ENCODE peak calls at places on chromosome 15, in six cellular contexts. One of them, this sample, is unnamed.

GRCh38 chr15:39154136-39154770 is 426.6 kb upstream of the THBS1 start:
- DNase-seq in left cardiac atrium: no peak
- DNase-seq in Right ventricle myocardium superior: no peak
- DNase-seq in ELF-1: no peak
- DNase-seq in NCI-H1105 treated with DMSO at 0.1 percent for 48 hours: no peak
- DNase-seq in PC-3: peak
- DNase-seq in this sample: no peak

GRCh38 chr15:74173545-74174215 is at the start of gene ISLR:
- DNase-seq in left cardiac atrium: no peak
- DNase-seq in Right ventricle myocardium superior: peak
- DNase-seq in ELF-1: peak
- DNase-seq in NCI-H1105 treated with DMSO at 0.1 percent for 48 hours: no peak
- DNase-seq in PC-3: no peak
- DNase-seq in this sample: peak

GRCh38 chr15:83346342-83346741 is 61.9 kb upstream of the BNC1 start:
- DNase-seq in left cardiac atrium: no peak
- DNase-seq in Right ventricle myocardium superior: no peak
- DNase-seq in ELF-1: no peak
- DNase-seq in NCI-H1105 treated with DMSO at 0.1 percent for 48 hours: no peak
- DNase-seq in PC-3: no peak
- DNase-seq in this sample: no peak

GRCh38 chr15:68402432-68403160 is 29.4 kb downstream of the ITGA11 start:
- DNase-seq in left cardiac atrium: no peak
- DNase-seq in Right ventricle myocardium superior: no peak
- DNase-seq in ELF-1: no peak
- DNase-seq in NCI-H1105 treated with DMSO at 0.1 percent for 48 hours: no peak
- DNase-seq in PC-3: no peak
- DNase-seq in this sample: peak

GRCh38 chr15:63931556-63931955 is 97.8 kb upstream of the HERC1 start:
- DNase-seq in left cardiac atrium: no peak
- DNase-seq in Right ventricle myocardium superior: no peak
- DNase-seq in ELF-1: no peak
- DNase-seq in NCI-H1105 treated with DMSO at 0.1 percent for 48 hours: no peak
- DNase-seq in PC-3: no peak
- DNase-seq in this sample: no peak

GRCh38 chr15:31442203-31443090 is 115.8 kb downstream of the KLF13 start:
- DNase-seq in left cardiac atrium: no peak
- DNase-seq in Right ventricle myocardium superior: no peak
- DNase-seq in ELF-1: peak
- DNase-seq in NCI-H1105 treated with DMSO at 0.1 percent for 48 hours: no peak
- DNase-seq in PC-3: peak
- DNase-seq in this sample: no peak

GRCh38 chr15:56699743-56700142 is 33.6 kb downstream of the ZNF280D start:
- DNase-seq in left cardiac atrium: no peak
- DNase-seq in Right ventricle myocardium superior: no peak
- DNase-seq in ELF-1: no peak
- DNase-seq in NCI-H1105 treated with DMSO at 0.1 percent for 48 hours: no peak
- DNase-seq in PC-3: no peak
- DNase-seq in this sample: no peak

GRCh38 chr15:29208352-29208751 is 61.3 kb downstream of the NSMCE3 start:
- DNase-seq in left cardiac atrium: no peak
- DNase-seq in Right ventricle myocardium superior: no peak
- DNase-seq in ELF-1: no peak
- DNase-seq in NCI-H1105 treated with DMSO at 0.1 percent for 48 hours: peak
- DNase-seq in PC-3: peak
- DNase-seq in this sample: no peak

This sample was measured in spleen.